ENCODE peak calls at places on chromosomes 1 and 21, in five cellular contexts. N is activated naive CD4-positive, alpha-beta T cell; G is midbrain; Q is stimulated activated CD4-positive, alpha-beta T cell treated with anti-CD3 and anti-CD28 coated beads, TNF-alpha, amount 100 ng/mL, for 4 hours; I is transverse colon. K is an unnamed sample.

GRCh38 chr1:244060691-244061090 is 9.6 kb downstream of the ZBTB18 start:
- DNase-seq in N (no peak), G (no peak), Q (no peak), I (no peak), K (no peak)

GRCh38 chr1:97006044-97006676 is 284.6 kb downstream of the PTBP2 start:
- DNase-seq in N (no peak), G (peak; percentile 60), Q (no peak), I (no peak), K (no peak)

GRCh38 chr21:15437873-15438272 is 291.9 kb upstream of the USP25 start:
- DNase-seq in N (no peak), G (no peak), Q (no peak), I (no peak), K (no peak)

GRCh38 chr21:45977396-45977795 is 4.2 kb upstream of the COL6A1 start:
- DNase-seq in N (no peak), G (no peak), Q (no peak), I (peak; percentile 24), K (no peak)

GRCh38 chr1:107789817-107790609 is 175.0 kb downstream of the VAV3 start:
- DNase-seq in N (no peak), G (no peak), Q (no peak), I (no peak), K (no peak)

GRCh38 chr21:22056904-22057303 is 1058.7 kb downstream of the NCAM2 start:
- DNase-seq in N (no peak), G (no peak), Q (no peak), I (no peak), K (no peak)

GRCh38 chr1:58968360-58968952 is 184.6 kb upstream of the JUN start:
- DNase-seq in N (no peak), G (peak; percentile 11), Q (no peak), I (peak; percentile 72), K (peak; percentile 53)

GRCh38 chr21:32155226-32155625 is 123.6 kb downstream of the MIS18A start:
- DNase-seq in N (no peak), G (no peak), Q (no peak), I (no peak), K (no peak)

GRCh38 chr1:162627662-162628296 is 4.5 kb upstream of the DDR2 start:
- DNase-seq in N (no peak), G (no peak), Q (no peak), I (no peak), K (no peak)

GRCh38 chr1:113835686-113836290 is 23.5 kb upstream of the RSBN1 start:
- DNase-seq in N (no peak), G (peak; percentile 54), Q (no peak), I (no peak), K (no peak)

GRCh38 chr1:192713921-192714320 is 78.0 kb downstream of the RGS13 start:
- DNase-seq in N (no peak), G (no peak), Q (no peak), I (no peak), K (no peak)

GRCh38 chr1:184412472-184412871 is 25.6 kb downstream of the C1orf21 start:
- DNase-seq in N (no peak), G (no peak), Q (no peak), I (no peak), K (no peak)

GRCh38 chr1:156726549-156727226 is 1.6 kb upstream of the METTL25B start:
- DNase-seq in N (no peak), G (peak; percentile 16), Q (no peak), I (peak; percentile 64), K (peak; percentile 79)

GRCh38 chr1:232149302-232150201 is 480.4 kb downstream of the SIPA1L2 start:
- DNase-seq in N (no peak), G (no peak), Q (no peak), I (no peak), K (no peak)

GRCh38 chr1:202014060-202014459 is 3.7 kb downstream of the ELF3 start:
- DNase-seq in N (no peak), G (no peak), Q (no peak), I (peak; percentile 32), K (no peak)

GRCh38 chr1:62295921-62296451 is 23.2 kb downstream of the KANK4 start:
- DNase-seq in N (no peak), G (no peak), Q (no peak), I (no peak), K (no peak)

GRCh38 chr1:214475746-214476145 is 75.7 kb downstream of the PTPN14 start:
- DNase-seq in N (no peak), G (no peak), Q (no peak), I (no peak), K (no peak)

GRCh38 chr21:37006521-37007291 is at the start of gene RIPPLY3:
- DNase-seq in N (no peak), G (no peak), Q (no peak), I (no peak), K (no peak)

GRCh38 chr1:98389809-98390208 is 271.7 kb upstream of the SNX7 start:
- DNase-seq in N (no peak), G (no peak), Q (no peak), I (no peak), K (no peak)

GRCh38 chr1:205069371-205070125 is 14.7 kb downstream of the TMEM81 start:
- DNase-seq in N (no peak), G (no peak), Q (no peak), I (no peak), K (no peak)

GRCh38 chr1:67194209-67194863 is 28.1 kb downstream of the IL23R start:
- DNase-seq in N (no peak), G (no peak), Q (no peak), I (no peak), K (no peak)

GRCh38 chr1:200676829-200677228 is 7.1 kb upstream of the DDX59 start:
- DNase-seq in N (no peak), G (no peak), Q (no peak), I (no peak), K (no peak)

GRCh38 chr1:114718661-114719423 is 2.3 kb upstream of the NRAS start:
- DNase-seq in N (no peak), G (no peak), Q (no peak), I (no peak), K (no peak)

GRCh38 chr1:64282353-64282752 is 78.9 kb downstream of the UBE2U start:
- DNase-seq in N (no peak), G (no peak), Q (no peak), I (no peak), K (no peak)

GRCh38 chr1:2279210-2279639 is 51.1 kb downstream of the SKI start:
- DNase-seq in N (no peak), G (peak; percentile 24), Q (no peak), I (no peak), K (peak; percentile 48)

GRCh38 chr1:53592985-53593757 is 134.0 kb downstream of the DMRTB1 start:
- DNase-seq in N (no peak), G (no peak), Q (no peak), I (no peak), K (no peak)

GRCh38 chr1:25804964-25805862 is 5.2 kb downstream of the SELENON start:
- DNase-seq in N (no peak), G (no peak), Q (no peak), I (no peak), K (no peak)

GRCh38 chr1:51644533-51645197 is 27.8 kb downstream of the OSBPL9 start:
- DNase-seq in N (no peak), G (no peak), Q (no peak), I (peak; percentile 21), K (no peak)

GRCh38 chr1:161304927-161305871 is 4.6 kb downstream of the MPZ start:
- DNase-seq in N (no peak), G (no peak), Q (no peak), I (no peak), K (no peak)

GRCh38 chr1:72757843-72758242 is 475.5 kb upstream of the NEGR1 start:
- DNase-seq in N (no peak), G (no peak), Q (no peak), I (no peak), K (no peak)

GRCh38 chr1:28783363-28783762 is 28.6 kb upstream of the OPRD1 start:
- DNase-seq in N (no peak), G (no peak), Q (no peak), I (no peak), K (no peak)

GRCh38 chr21:41848533-41848932 is 30.6 kb downstream of the PRDM15 start:
- DNase-seq in N (no peak), G (no peak), Q (no peak), I (no peak), K (no peak)

GRCh38 chr1:30672661-30673060 is 50.7 kb downstream of the MATN1 start:
- DNase-seq in N (no peak), G (no peak), Q (no peak), I (no peak), K (no peak)

GRCh38 chr21:16870116-16870515 is 642.7 kb upstream of the CXADR start:
- DNase-seq in N (no peak), G (no peak), Q (no peak), I (no peak), K (no peak)